ENCODE peak calls at places on chromosomes 5 and 9, in eight cellular contexts. X is tibial artery, V is brain microvascular endothelial cell, Y is PC-3, Q is hepatocyte, K is suprapubic skin, I is spleen, A is GM12878. L is an unnamed sample.

GRCh38 chr9:109624901-109625300 is 126.8 kb upstream of the PTPN3 start:
- DNase-seq in X (no peak), V (no peak), Y (no peak), Q (no peak), K (no peak), I (no peak), A (no peak), L (no peak)

GRCh38 chr9:70044450-70045307 is 1.0 kb downstream of the MAMDC2 start:
- DNase-seq in X (peak; percentile 79), V (peak; percentile 61), Y (no peak), Q (peak; percentile 54), K (no peak), I (no peak), A (no peak), L (peak; percentile 78)

GRCh38 chr9:87862536-87863268 is 20.0 kb upstream of the SPATA31E1 start:
- DNase-seq in X (no peak), V (peak; percentile 84), Y (peak; percentile 73), Q (peak; percentile 37), K (no peak), I (no peak), A (no peak), L (peak; percentile 90)

GRCh38 chr5:124664287-124664686 is 82.2 kb downstream of the ZNF608 start:
- DNase-seq in X (no peak), V (no peak), Y (no peak), Q (no peak), K (no peak), I (no peak), A (no peak), L (no peak)

GRCh38 chr5:171705830-171706229 is 79.8 kb upstream of the SMIM23 start:
- DNase-seq in X (no peak), V (no peak), Y (no peak), Q (no peak), K (no peak), I (no peak), A (no peak), L (no peak)

GRCh38 chr5:116605310-116606070 is 30.9 kb upstream of the SEMA6A start:
- DNase-seq in X (no peak), V (no peak), Y (no peak), Q (no peak), K (no peak), I (no peak), A (no peak), L (no peak)

GRCh38 chr9:92483896-92484545 is 1.7 kb upstream of the ASPN start:
- DNase-seq in X (no peak), V (no peak), Y (peak; percentile 38), Q (no peak), K (no peak), I (no peak), A (no peak), L (no peak)

GRCh38 chr9:2015581-2016410 is 649 bp downstream of the SMARCA2 start:
- DNase-seq in X (peak; percentile 81), V (peak; percentile 11), Y (peak; percentile 10), Q (peak; percentile 73), K (peak; percentile 87), I (peak; percentile 93), A (no peak), L (peak; percentile 54)

GRCh38 chr5:131974956-131975726 is 29.7 kb upstream of the MEIKIN start:
- DNase-seq in X (no peak), V (no peak), Y (no peak), Q (no peak), K (no peak), I (no peak), A (no peak), L (no peak)

GRCh38 chr5:172674155-172674554 is 33.1 kb downstream of the NEURL1B start:
- DNase-seq in X (peak; percentile 59), V (no peak), Y (no peak), Q (no peak), K (no peak), I (no peak), A (no peak), L (no peak)

GRCh38 chr9:18905033-18905882 is 127.8 kb downstream of the SAXO1 start:
- DNase-seq in X (no peak), V (peak; percentile 92), Y (peak; percentile 53), Q (no peak), K (no peak), I (no peak), A (no peak), L (no peak)

GRCh38 chr5:79186021-79186420 is 49.9 kb upstream of the JMY start:
- DNase-seq in X (no peak), V (no peak), Y (no peak), Q (no peak), K (no peak), I (no peak), A (no peak), L (no peak)

GRCh38 chr9:130433168-130433946 is 11.4 kb upstream of the ASS1 start:
- DNase-seq in X (no peak), V (peak; percentile 17), Y (peak; percentile 39), Q (peak; percentile 79), K (no peak), I (no peak), A (no peak), L (peak; percentile 21)

GRCh38 chr9:101693937-101694336 is 44.5 kb downstream of the GRIN3A start:
- DNase-seq in X (no peak), V (no peak), Y (no peak), Q (no peak), K (no peak), I (no peak), A (no peak), L (no peak)

GRCh38 chr5:133839721-133840120 is 128.7 kb downstream of the C5orf15 start:
- DNase-seq in X (peak; percentile 5), V (no peak), Y (no peak), Q (no peak), K (no peak), I (no peak), A (no peak), L (no peak)

GRCh38 chr9:133054194-133054890 is 7.4 kb upstream of the CEL start:
- DNase-seq in X (no peak), V (no peak), Y (no peak), Q (no peak), K (peak; percentile 63), I (no peak), A (no peak), L (no peak)

DNA sequence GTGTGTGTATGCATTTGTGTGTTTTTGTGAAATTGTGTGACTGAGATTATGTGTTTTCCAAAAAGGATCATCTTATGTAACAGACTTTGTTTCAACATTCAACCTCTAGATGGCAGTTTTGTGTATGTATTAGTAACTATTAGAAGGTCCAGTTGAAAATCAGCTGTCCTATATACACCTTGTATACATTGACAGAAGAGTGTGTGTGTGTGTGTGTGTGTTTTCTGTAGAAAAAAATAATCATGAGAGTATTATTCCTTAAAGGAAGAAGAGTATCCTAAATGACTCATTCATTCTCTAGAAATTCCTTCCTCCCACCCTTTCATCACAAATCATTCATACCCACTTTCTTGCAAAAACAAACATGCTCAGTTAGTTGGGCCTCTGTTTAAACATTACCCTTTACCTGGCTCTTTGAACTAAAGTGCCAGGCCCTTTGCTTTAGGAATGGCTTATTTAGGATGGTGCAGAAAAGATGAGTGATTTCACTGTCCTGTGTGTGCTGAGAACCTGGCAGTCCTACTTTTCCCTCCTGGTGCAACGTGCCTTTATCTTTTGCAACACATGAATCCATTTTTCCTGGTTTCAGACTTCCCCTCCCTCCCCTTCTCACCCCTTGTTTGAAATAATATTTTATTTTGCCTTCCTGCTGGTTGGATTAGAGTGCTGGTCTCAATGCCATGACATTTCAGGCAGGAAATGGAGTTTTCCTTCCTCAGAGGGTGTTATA is 152.2 kb downstream of the ARHGAP26 start:
- DNase-seq in X (no peak), V (no peak), Y (peak; percentile 64), Q (peak; percentile 65), K (no peak), I (no peak), A (peak; percentile 21), L (no peak)
- TF ChIP-seq CTCF in X (peak; percentile 42), V (peak; percentile 25), Y (peak; percentile 58), Q (peak; percentile 62), K (no peak), I (no peak), A (peak; percentile 41), L (peak; percentile 32)

DNA sequence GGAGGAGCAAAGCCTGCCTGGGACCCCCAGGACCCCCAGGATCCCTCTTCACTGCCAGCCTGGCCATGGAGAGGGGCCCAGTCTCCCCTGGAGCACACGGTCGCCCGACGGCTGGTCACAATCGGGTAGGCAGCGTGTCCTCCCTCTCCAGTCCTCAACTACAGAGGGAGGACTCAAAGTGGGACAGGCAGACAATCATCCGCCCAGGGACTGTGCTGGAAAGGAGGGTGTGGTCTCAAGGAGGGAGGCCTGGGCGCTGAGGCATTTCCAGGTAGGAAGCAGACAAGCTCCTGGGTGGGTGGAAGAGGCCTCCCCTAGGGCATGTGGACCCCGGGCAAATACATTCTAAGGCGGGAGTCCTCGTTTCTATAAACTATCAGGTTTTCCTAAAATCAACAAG is 93.2 kb upstream of the ADAMTS2 start:
- DNase-seq in X (peak; percentile 39), V (no peak), Y (no peak), Q (no peak), K (no peak), I (no peak), A (no peak), L (no peak)
- H3K27ac ChIP-seq in X (no peak overlapping the region), V (no peak overlapping the region), Y (no peak overlapping the region), Q (no peak overlapping the region), K (no peak overlapping the region), I (peak overlapping the region; percentile 75), A (no peak overlapping the region), L (no peak overlapping the region)

DNA sequence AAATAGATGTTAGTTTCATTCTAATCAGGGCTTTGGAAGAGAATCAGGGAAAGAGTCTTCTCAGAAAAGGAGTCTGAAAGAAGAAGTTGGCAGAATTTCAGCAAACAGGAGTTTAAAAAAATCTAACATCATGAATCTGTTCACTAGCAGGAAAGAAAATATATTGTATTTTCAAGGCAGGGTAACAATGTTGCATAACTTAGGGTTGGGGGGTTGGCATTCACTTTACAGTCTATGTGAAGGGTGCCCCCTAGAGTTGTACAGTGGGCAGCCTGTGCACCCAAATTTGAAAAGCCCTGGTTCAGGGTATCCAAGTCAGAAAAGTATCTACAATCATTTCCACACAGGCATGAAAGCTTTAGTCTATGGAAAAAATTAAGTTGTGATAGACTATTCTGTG is 348.4 kb upstream of the SLC30A5 start:
- DNase-seq in X (no peak), V (no peak), Y (no peak), Q (no peak), K (no peak), I (no peak), A (no peak), L (no peak)
- TF ChIP-seq CTCF in X (peak; percentile 6), V (peak; percentile 47), Y (no peak), Q (no peak), K (no peak), I (no peak), A (peak; percentile 40), L (peak; percentile 28)

GRCh38 chr9:4665357-4665756 is 923 bp downstream of the SPATA6L start:
- DNase-seq in X (no peak), V (no peak), Y (no peak), Q (no peak), K (no peak), I (no peak), A (no peak), L (peak; percentile 40)

GRCh38 chr9:4663956-4664355 is 1.9 kb downstream of the PLPP6 start:
- DNase-seq in X (no peak), V (no peak), Y (no peak), Q (no peak), K (no peak), I (no peak), A (no peak), L (no peak)

GRCh38 chr9:4662108-4662988 is at the start of gene PLPP6:
- DNase-seq in X (peak; percentile 94), V (peak; percentile 64), Y (peak; percentile 90), Q (peak; percentile 95), K (peak; percentile 94), I (peak; percentile 96), A (peak; percentile 52), L (peak; percentile 95)

GRCh38 chr9:4661165-4662095 is 664 bp upstream of the PLPP6 start:
- DNase-seq in X (no peak), V (no peak), Y (peak; percentile 42), Q (no peak), K (no peak), I (no peak), A (no peak), L (peak; percentile 20)

GRCh38 chr9:4662989-4663792 is 1.1 kb downstream of the PLPP6 start:
- DNase-seq in X (no peak), V (no peak), Y (peak; percentile 29), Q (peak; percentile 51), K (no peak), I (no peak), A (no peak), L (no peak)
- H3K27ac ChIP-seq in X (peak overlapping the region; percentile 81), V (no peak overlapping the region), Y (peak overlapping the region; percentile 48), Q (peak overlapping the region; percentile 96), K (peak overlapping the region; percentile 88), I (peak overlapping the region; percentile 91), A (no peak overlapping the region), L (peak overlapping the region; percentile 60)

L was measured in mammary epithelial cell.